ENCODE peak calls at places on chromosomes 7 and 10, in four cellular contexts. N, R, H and L are unnamed samples.

GRCh38 chr7:140391634-140392033 is 6.7 kb downstream of the SLC37A3 start:
- DNase-seq in R (no peak), N (peak), H (no peak), L (no peak)

GRCh38 chr10:16562891-16563290 is 41.2 kb upstream of the C1QL3 start:
- DNase-seq in R (no peak), H (no peak), N (no peak), L (no peak)

GRCh38 chr7:21504021-21504420 is 38.8 kb upstream of the DNAH11 start:
- DNase-seq in H (no peak), N (no peak), R (no peak), L (peak)

GRCh38 chr7:75866129-75866496 is 12.7 kb upstream of the RHBDD2 start:
- DNase-seq in H (no peak), N (no peak), R (no peak), L (no peak)

GRCh38 chr7:96931891-96932290 is 73.5 kb upstream of the DLX6 start:
- DNase-seq in N (no peak), R (no peak), H (no peak), L (no peak)

GRCh38 chr7:73834626-73835191 is 3.9 kb downstream of the CLDN4 start:
- DNase-seq in R (no peak), N (no peak), H (no peak), L (no peak)

GRCh38 chr7:25988640-25989039 is 163.4 kb upstream of the NFE2L3 start:
- DNase-seq in R (no peak), N (no peak), H (no peak), L (no peak)

GRCh38 chr7:157974678-157975230 is 612.9 kb downstream of the PTPRN2 start:
- DNase-seq in H (no peak), N (no peak), R (no peak), L (no peak)

GRCh38 chr10:110629680-110630191 is 14.4 kb upstream of the RBM20 start:
- DNase-seq in H (no peak), R (no peak), N (no peak), L (peak)

GRCh38 chr10:62627985-62628384 is 176.5 kb upstream of the ADO start:
- DNase-seq in R (no peak), H (no peak), N (no peak), L (peak)

GRCh38 chr7:101402081-101402779 is 39.6 kb downstream of the COL26A1 start:
- DNase-seq in R (no peak), N (no peak), H (no peak), L (peak)

GRCh38 chr10:34760606-34761005 is 54.5 kb downstream of the PARD3 start:
- DNase-seq in H (no peak), N (no peak), R (no peak), L (peak)

GRCh38 chr10:1253476-1254353 is 197.5 kb downstream of the WDR37 start:
- DNase-seq in N (peak), H (peak), R (no peak), L (no peak)

GRCh38 chr10:28612877-28613276 is 64.4 kb upstream of the BAMBI start:
- DNase-seq in H (no peak), R (no peak), N (no peak), L (no peak)

GRCh38 chr7:66627151-66627681 is 1.5 kb upstream of the KCTD7 start:
- DNase-seq in H (no peak), N (no peak), R (peak), L (no peak)

GRCh38 chr10:104707602-104708160 is 66.6 kb downstream of the SORCS3 start:
- DNase-seq in H (no peak), N (no peak), R (no peak), L (no peak)

GRCh38 chr10:33095867-33096479 is 137.9 kb upstream of the ITGB1 start:
- DNase-seq in N (no peak), R (no peak), H (no peak), L (no peak)

GRCh38 chr7:24970676-24971075 is 9.3 kb downstream of the OSBPL3 start:
- DNase-seq in N (no peak), H (no peak), R (no peak), L (no peak)

GRCh38 chr7:102943425-102944169 is 30.8 kb downstream of the LRRC17 start:
- DNase-seq in R (no peak), H (no peak), N (peak), L (no peak)

GRCh38 chr7:38907066-38907465 is 1.9 kb downstream of the VPS41 start:
- DNase-seq in R (no peak), H (no peak), N (no peak), L (no peak)

GRCh38 chr7:100839361-100839760 is 12.0 kb upstream of the EPHB4 start:
- DNase-seq in R (no peak), N (no peak), H (no peak), L (no peak)

GRCh38 chr10:3186365-3186764 is 13.8 kb upstream of the PITRM1 start:
- DNase-seq in N (peak), R (no peak), H (peak), L (no peak)

GRCh38 chr10:5692476-5693358 is 8.1 kb downstream of the TASOR2 start:
- DNase-seq in R (peak), H (peak), N (peak), L (peak)

GRCh38 chr7:45599851-45600706 is 25.9 kb downstream of the ADCY1 start:
- DNase-seq in H (no peak), R (peak), N (no peak), L (no peak)

GRCh38 chr7:351681-352480 is 61.9 kb downstream of the FOXL3 start:
- DNase-seq in N (peak), H (peak), R (no peak), L (no peak)

GRCh38 chr7:29488977-29489376 is 74.7 kb upstream of the PRR15 start:
- DNase-seq in R (no peak), H (no peak), N (no peak), L (peak)

GRCh38 chr10:79905322-79906314 is 43.3 kb downstream of the SFTPD start:
- DNase-seq in H (no peak), N (peak), R (no peak), L (peak)

GRCh38 chr10:3389093-3389492 is 216.5 kb upstream of the PITRM1 start:
- DNase-seq in R (no peak), N (no peak), H (no peak), L (no peak)

GRCh38 chr7:44061645-44062179 is 3.7 kb downstream of the PGAM2 start:
- DNase-seq in N (no peak), R (no peak), H (no peak), L (no peak)

GRCh38 chr7:33886100-33886623 is 19.2 kb upstream of the BMPER start:
- DNase-seq in N (no peak), H (no peak), R (no peak), L (no peak)

GRCh38 chr7:83588602-83589240 is 60.2 kb downstream of the SEMA3E start:
- DNase-seq in R (no peak), N (no peak), H (no peak), L (no peak)

GRCh38 chr7:10128748-10129147 is 844.9 kb upstream of the PHF14 start:
- DNase-seq in H (no peak), R (no peak), N (no peak), L (no peak)

GRCh38 chr7:10934292-10934691 is 39.4 kb upstream of the PHF14 start:
- DNase-seq in H (no peak), N (no peak), R (no peak), L (no peak)

GRCh38 chr10:3071405-3072198 is 4.3 kb downstream of the PFKP start:
- DNase-seq in H (no peak), R (no peak), N (peak), L (peak)

GRCh38 chr10:91788527-91788926 is 9.7 kb upstream of the TNKS2 start:
- DNase-seq in N (no peak), R (no peak), H (no peak), L (no peak)